ENCODE peak calls at places on chromosomes 3 and 15, in four cellular contexts. T, P, H and X are unnamed samples. For H3K9me3, the result is how much of the 10 kb centered on the place peaks cover.

GRCh38 chr15:66858423-66859207 is 156.6 kb downstream of the SMAD6 start:
- DNase-seq in T (no peak), P (no peak), H (no peak), X (no peak)

GRCh38 chr3:105747056-105747455 is 121.8 kb downstream of the CBLB start:
- DNase-seq in T (no peak), P (no peak), H (no peak), X (no peak)

GRCh38 chr3:83523470-83524073 is 1435.2 kb upstream of the CADM2 start:
- DNase-seq in T (no peak), P (no peak), H (no peak), X (no peak)

GRCh38 chr3:193851941-193852674 is 259.1 kb downstream of the OPA1 start:
- DNase-seq in T (no peak), P (no peak), H (no peak), X (no peak)

GRCh38 chr15:39172380-39173281 is 408.2 kb upstream of the THBS1 start:
- DNase-seq in T (peak), P (no peak), H (no peak), X (no peak)

GRCh38 chr15:68419301-68420175 is 12.4 kb downstream of the ITGA11 start:
- DNase-seq in T (peak), P (no peak), H (no peak), X (no peak)

GRCh38 chr3:68256635-68257034 is 602.2 kb upstream of the SUCLG2 start:
- DNase-seq in T (no peak), P (no peak), H (no peak), X (no peak)

GRCh38 chr15:33201376-33202189 is 7.1 kb upstream of the FMN1 start:
- DNase-seq in T (no peak), P (no peak), H (no peak), X (no peak)

GRCh38 chr3:60217156-60217911 is 1033.9 kb downstream of the FHIT start:
- DNase-seq in T (no peak), P (no peak), H (no peak), X (no peak)

GRCh38 chr3:152524198-152525140 is 255.7 kb downstream of the MBNL1 start:
- DNase-seq in T (peak), P (peak), H (no peak), X (no peak)

GRCh38 chr3:59777559-59778178 is 727.8 kb upstream of the CFAP20DC start:
- DNase-seq in T (no peak), P (no peak), H (no peak), X (no peak)

GRCh38 chr3:101685050-101685400 is 1.5 kb downstream of the RPL24 start:
- DNase-seq in T (no peak), P (no peak), H (no peak), X (no peak)

GRCh38 chr15:88769161-88769971 is 33.9 kb upstream of the ACAN start:
- DNase-seq in T (no peak), P (no peak), H (no peak), X (no peak)

GRCh38 chr15:68298882-68299381 is 21.4 kb downstream of the FEM1B start:
- DNase-seq in T (peak), P (no peak), H (no peak), X (no peak)

GRCh38 chr3:193732391-193732790 is 139.4 kb downstream of the OPA1 start:
- DNase-seq in T (no peak), P (peak), H (no peak), X (no peak)

GRCh38 chr3:108103971-108104797 is 13.4 kb upstream of the CD47 start:
- DNase-seq in T (peak), P (no peak), H (no peak), X (no peak)

GRCh38 chr3:176870451-176870850 is 326.8 kb downstream of the TBL1XR1 start:
- DNase-seq in T (no peak), P (no peak), H (no peak), X (no peak)

GRCh38 chr15:100019601-100020000 is 286.4 kb upstream of the LYSMD4 start:
- DNase-seq in T (no peak), P (no peak), H (no peak), X (no peak)

GRCh38 chr15:29727871-29728270 is 94.4 kb downstream of the TJP1 start:
- DNase-seq in T (no peak), P (no peak), H (no peak), X (no peak)

GRCh38 chr3:194606163-194606562 is 27.1 kb downstream of the TMEM44 start:
- DNase-seq in T (no peak), P (no peak), H (no peak), X (no peak)

GRCh38 chr15:40096094-40096876 is 12.4 kb downstream of the BMF start:
- DNase-seq in T (peak), P (no peak), H (no peak), X (no peak)

GRCh38 chr3:66854752-66855151 is 143.4 kb upstream of the KBTBD8 start:
- DNase-seq in T (no peak), P (no peak), H (no peak), X (no peak)

GRCh38 chr3:65030847-65031463 is 343.2 kb upstream of the ADAMTS9 start:
- DNase-seq in T (peak), P (no peak), H (no peak), X (no peak)

GRCh38 chr3:109696932-109697331 is 359.6 kb upstream of the DPPA4 start:
- DNase-seq in T (no peak), P (no peak), H (no peak), X (no peak)
- H3K9me3 ChIP-seq in T (under half), P (under half), H (under half), X (under half)

GRCh38 chr3:167872941-167873340 is 137.4 kb downstream of the SERPINI1 start:
- DNase-seq in T (no peak), P (no peak), H (no peak), X (no peak)

GRCh38 chr3:167870201-167870600 is 134.7 kb downstream of the SERPINI1 start:
- DNase-seq in T (no peak), P (no peak), H (no peak), X (no peak)

GRCh38 chr3:167872032-167872431 is 136.5 kb downstream of the SERPINI1 start:
- DNase-seq in T (no peak), P (no peak), H (no peak), X (no peak)

GRCh38 chr3:167867981-167868380 is 132.5 kb downstream of the SERPINI1 start:
- DNase-seq in T (no peak), P (no peak), H (no peak), X (no peak)

GRCh38 chr3:167870743-167871142 is 135.2 kb downstream of the SERPINI1 start:
- DNase-seq in T (no peak), P (no peak), H (no peak), X (no peak)
- H3K27ac ChIP-seq in T (no peak), P (no peak), H (no peak), X (no peak)

GRCh38 chr3:187319699-187320302 is 28.3 kb upstream of the MASP1 start:
- DNase-seq in T (peak), P (peak), H (peak), X (no peak)
- TF ChIP-seq CTCF in T (peak), P (peak), H (peak), X (peak)

GRCh38 chr3:100448079-100448478 is 44.3 kb upstream of the TMEM45A start:
- DNase-seq in T (no peak), P (no peak), H (no peak), X (no peak)
- H3K9me3 ChIP-seq in T (under half), P (under half), H (under half), X (under half)

GRCh38 chr3:127551971-127552370 is 38.6 kb downstream of the TPRA1 start:
- DNase-seq in T (no peak), P (no peak), H (no peak), X (no peak)
- H3K27ac ChIP-seq in T (no peak), P (no peak), H (no peak), X (no peak)

DNA sequence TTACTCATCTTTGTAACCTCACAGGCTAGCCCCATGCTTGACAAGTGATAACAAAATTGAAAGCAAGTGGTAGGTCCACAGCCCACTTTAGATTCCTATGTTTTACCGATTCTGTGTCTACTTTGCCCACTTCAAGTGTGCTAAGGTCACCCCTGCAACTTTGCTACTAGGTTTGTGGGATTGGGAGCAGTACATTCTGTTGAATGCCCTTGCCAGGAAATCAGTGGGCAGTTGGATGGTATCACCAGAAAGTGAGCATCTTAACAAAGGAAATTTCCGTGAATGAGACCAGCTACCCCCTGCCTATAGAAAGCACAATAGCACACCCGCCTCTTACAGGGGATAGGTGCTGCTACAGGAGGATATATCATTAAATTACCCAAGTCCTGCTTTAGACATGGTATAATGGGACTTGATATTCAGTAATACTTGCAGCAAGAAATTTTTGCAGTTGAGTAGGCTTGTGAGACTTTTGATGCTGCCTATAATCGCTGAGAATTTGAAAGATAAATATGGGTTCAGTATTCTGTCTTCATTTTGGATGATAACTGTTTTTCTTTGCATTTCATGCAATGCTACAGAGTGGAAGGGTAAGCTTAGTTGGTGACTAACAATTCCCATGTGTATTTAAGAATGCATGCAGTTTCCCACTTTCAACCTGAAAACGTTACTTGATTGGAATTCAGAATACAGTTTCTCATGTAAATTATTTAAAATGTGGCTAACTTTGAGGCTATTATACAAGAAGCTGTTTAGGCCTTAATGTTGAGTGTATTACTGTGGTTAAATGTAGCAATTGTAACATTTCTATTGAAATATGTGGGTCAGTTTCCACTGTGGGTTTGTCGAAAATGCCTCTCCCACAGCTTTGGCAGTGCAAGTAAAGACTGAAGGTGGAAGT is 9.5 kb downstream of the EBLN2 start:
- DNase-seq in T (no peak), P (peak), H (no peak), X (no peak)
- TF ChIP-seq CTCF in T (no peak), P (no peak), H (no peak), X (no peak)